ENCODE peak calls at places on chromosomes 2 and 18, in eight cellular contexts. One of them, this sample, is unnamed.
A peak's percentile ranks its signal among the peaks of the same experiment; 100 is the strongest.

GRCh38 chr2:173355132-173355865 is 627 bp downstream of the CDCA7 start:
- DNase-seq in K562: peak; percentile 81
- DNase-seq in HepG2: peak; percentile 18
- DNase-seq in GM23248: peak; percentile 70
- DNase-seq in PC-3: peak; percentile 56
- DNase-seq in effector memory CD4-positive, alpha-beta T cell: peak; percentile 1
- DNase-seq in A549: peak; percentile 74
- DNase-seq in psoas muscle: peak; percentile 21
- DNase-seq in this sample: peak; percentile 9

GRCh38 chr2:206701952-206702630 is 16.1 kb downstream of the DYTN start:
- DNase-seq in effector memory CD4-positive, alpha-beta T cell: no peak
- DNase-seq in GM23248: no peak
- DNase-seq in A549: no peak
- DNase-seq in psoas muscle: no peak
- DNase-seq in PC-3: no peak
- DNase-seq in K562: no peak
- DNase-seq in HepG2: no peak
- DNase-seq in this sample: no peak

GRCh38 chr18:62957885-62958472 is 242.6 kb downstream of the PHLPP1 start:
- DNase-seq in A549: peak; percentile 65
- DNase-seq in HepG2: peak; percentile 46
- DNase-seq in PC-3: peak; percentile 68
- DNase-seq in GM23248: peak; percentile 51
- DNase-seq in effector memory CD4-positive, alpha-beta T cell: no peak
- DNase-seq in K562: peak; percentile 55
- DNase-seq in psoas muscle: no peak
- DNase-seq in this sample: no peak

GRCh38 chr2:170271340-170271739 is 93.4 kb downstream of the MYO3B start:
- DNase-seq in PC-3: no peak
- DNase-seq in effector memory CD4-positive, alpha-beta T cell: no peak
- DNase-seq in psoas muscle: no peak
- DNase-seq in HepG2: no peak
- DNase-seq in A549: no peak
- DNase-seq in GM23248: peak; percentile 2
- DNase-seq in K562: peak; percentile 49
- DNase-seq in this sample: no peak

GRCh38 chr2:198102120-198102519 is 297.7 kb downstream of the PLCL1 start:
- DNase-seq in A549: no peak
- DNase-seq in HepG2: no peak
- DNase-seq in effector memory CD4-positive, alpha-beta T cell: no peak
- DNase-seq in PC-3: no peak
- DNase-seq in K562: no peak
- DNase-seq in GM23248: no peak
- DNase-seq in psoas muscle: no peak
- DNase-seq in this sample: no peak

GRCh38 chr2:184597571-184597980 is 753 bp upstream of the ZNF804A start:
- DNase-seq in A549: no peak
- DNase-seq in HepG2: no peak
- DNase-seq in K562: no peak
- DNase-seq in GM23248: peak; percentile 82
- DNase-seq in psoas muscle: no peak
- DNase-seq in effector memory CD4-positive, alpha-beta T cell: no peak
- DNase-seq in PC-3: no peak
- DNase-seq in this sample: no peak

GRCh38 chr2:73983322-73984202 is 1.1 kb upstream of the TET3 start:
- DNase-seq in HepG2: peak; percentile 63
- DNase-seq in effector memory CD4-positive, alpha-beta T cell: no peak
- DNase-seq in A549: peak; percentile 44
- DNase-seq in psoas muscle: no peak
- DNase-seq in GM23248: no peak
- DNase-seq in PC-3: peak; percentile 97
- DNase-seq in K562: peak; percentile 62
- DNase-seq in this sample: peak; percentile 98

GRCh38 chr2:127040169-127040568 is 66.8 kb downstream of the BIN1 start:
- DNase-seq in effector memory CD4-positive, alpha-beta T cell: no peak
- DNase-seq in K562: no peak
- DNase-seq in GM23248: no peak
- DNase-seq in A549: no peak
- DNase-seq in HepG2: no peak
- DNase-seq in PC-3: no peak
- DNase-seq in psoas muscle: no peak
- DNase-seq in this sample: no peak

GRCh38 chr2:168703926-168704325 is 98.5 kb upstream of the NOSTRIN start:
- DNase-seq in K562: no peak
- DNase-seq in GM23248: no peak
- DNase-seq in effector memory CD4-positive, alpha-beta T cell: no peak
- DNase-seq in psoas muscle: no peak
- DNase-seq in A549: no peak
- DNase-seq in PC-3: no peak
- DNase-seq in HepG2: no peak
- DNase-seq in this sample: no peak

GRCh38 chr2:119230630-119231185 is 7.1 kb downstream of the STEAP3 start:
- DNase-seq in effector memory CD4-positive, alpha-beta T cell: no peak
- DNase-seq in HepG2: no peak
- DNase-seq in psoas muscle: peak; percentile 56
- DNase-seq in A549: no peak
- DNase-seq in GM23248: peak; percentile 74
- DNase-seq in K562: no peak
- DNase-seq in PC-3: no peak
- DNase-seq in this sample: no peak

GRCh38 chr2:174836345-174836999 is 72.2 kb upstream of the CHRNA1 start:
- DNase-seq in effector memory CD4-positive, alpha-beta T cell: no peak
- DNase-seq in HepG2: no peak
- DNase-seq in GM23248: peak; percentile 89
- DNase-seq in K562: no peak
- DNase-seq in PC-3: peak; percentile 91
- DNase-seq in psoas muscle: no peak
- DNase-seq in A549: peak; percentile 52
- DNase-seq in this sample: no peak

GRCh38 chr18:9755603-9756002 is 47.5 kb downstream of the RAB31 start:
- DNase-seq in effector memory CD4-positive, alpha-beta T cell: no peak
- DNase-seq in HepG2: no peak
- DNase-seq in PC-3: no peak
- DNase-seq in K562: no peak
- DNase-seq in psoas muscle: no peak
- DNase-seq in A549: no peak
- DNase-seq in GM23248: no peak
- DNase-seq in this sample: no peak

GRCh38 chr2:118667964-118668363 is 179.5 kb downstream of the EN1 start:
- DNase-seq in psoas muscle: no peak
- DNase-seq in K562: no peak
- DNase-seq in effector memory CD4-positive, alpha-beta T cell: no peak
- DNase-seq in A549: peak; percentile 8
- DNase-seq in GM23248: peak; percentile 95
- DNase-seq in PC-3: peak; percentile 27
- DNase-seq in HepG2: no peak
- DNase-seq in this sample: no peak

GRCh38 chr2:224142397-224143312 is 103.6 kb upstream of the SERPINE2 start:
- DNase-seq in effector memory CD4-positive, alpha-beta T cell: no peak
- DNase-seq in K562: no peak
- DNase-seq in A549: peak; percentile 49
- DNase-seq in PC-3: peak; percentile 60
- DNase-seq in GM23248: peak; percentile 85
- DNase-seq in HepG2: no peak
- DNase-seq in psoas muscle: no peak
- DNase-seq in this sample: no peak

GRCh38 chr2:217184242-217184641 is 324.4 kb upstream of the TNP1 start:
- DNase-seq in K562: no peak
- DNase-seq in PC-3: peak; percentile 20
- DNase-seq in HepG2: no peak
- DNase-seq in A549: no peak
- DNase-seq in effector memory CD4-positive, alpha-beta T cell: no peak
- DNase-seq in psoas muscle: no peak
- DNase-seq in GM23248: peak; percentile 21
- DNase-seq in this sample: no peak

GRCh38 chr2:147232225-147232669 is 612.6 kb upstream of the ACVR2A start:
- DNase-seq in HepG2: no peak
- DNase-seq in PC-3: peak; percentile 74
- DNase-seq in A549: no peak
- DNase-seq in K562: no peak
- DNase-seq in GM23248: no peak
- DNase-seq in effector memory CD4-positive, alpha-beta T cell: no peak
- DNase-seq in psoas muscle: no peak
- DNase-seq in this sample: no peak

GRCh38 chr18:45910405-45911023 is 56.6 kb downstream of the EPG5 start:
- DNase-seq in A549: peak; percentile 53
- DNase-seq in effector memory CD4-positive, alpha-beta T cell: peak; percentile 25
- DNase-seq in GM23248: peak; percentile 68
- DNase-seq in HepG2: peak; percentile 44
- DNase-seq in PC-3: peak; percentile 61
- DNase-seq in K562: peak; percentile 55
- DNase-seq in psoas muscle: peak; percentile 21
- DNase-seq in this sample: peak; percentile 47

GRCh38 chr18:57921708-57922107 is 118.6 kb upstream of the ATP8B1 start:
- DNase-seq in PC-3: peak; percentile 17
- DNase-seq in psoas muscle: no peak
- DNase-seq in K562: peak; percentile 55
- DNase-seq in A549: no peak
- DNase-seq in GM23248: peak; percentile 57
- DNase-seq in effector memory CD4-positive, alpha-beta T cell: no peak
- DNase-seq in HepG2: peak; percentile 12
- DNase-seq in this sample: no peak

GRCh38 chr2:233979748-233980147 is 62.6 kb downstream of the TRPM8 start:
- DNase-seq in HepG2: no peak
- DNase-seq in psoas muscle: no peak
- DNase-seq in A549: no peak
- DNase-seq in PC-3: peak; percentile 55
- DNase-seq in effector memory CD4-positive, alpha-beta T cell: no peak
- DNase-seq in GM23248: peak; percentile 42
- DNase-seq in K562: no peak
- DNase-seq in this sample: no peak

GRCh38 chr2:20048488-20049443 is 2.7 kb downstream of the LAPTM4A start:
- DNase-seq in effector memory CD4-positive, alpha-beta T cell: no peak
- DNase-seq in K562: no peak
- DNase-seq in PC-3: no peak
- DNase-seq in psoas muscle: no peak
- DNase-seq in A549: no peak
- DNase-seq in HepG2: no peak
- DNase-seq in GM23248: peak; percentile 42
- DNase-seq in this sample: no peak
- H3K4me1 ChIP-seq in effector memory CD4-positive, alpha-beta T cell: peaks cover 11% of the 10 kb centered on the region
- H3K4me1 ChIP-seq in K562: no peaks in the 10 kb centered on the region
- H3K4me1 ChIP-seq in PC-3: peaks cover 33% of the 10 kb centered on the region
- H3K4me1 ChIP-seq in psoas muscle: peaks cover 39% of the 10 kb centered on the region
- H3K4me1 ChIP-seq in A549: peaks cover 31% of the 10 kb centered on the region
- H3K4me1 ChIP-seq in HepG2: peaks cover 58% of the 10 kb centered on the region
- H3K4me1 ChIP-seq in GM23248: peaks cover 30% of the 10 kb centered on the region
- H3K4me1 ChIP-seq in this sample: no peaks in the 10 kb centered on the region

GRCh38 chr18:74818776-74819175 is 221.1 kb downstream of the ZNF407 start:
- DNase-seq in effector memory CD4-positive, alpha-beta T cell: no peak
- DNase-seq in PC-3: no peak
- DNase-seq in K562: no peak
- DNase-seq in HepG2: no peak
- DNase-seq in GM23248: no peak
- DNase-seq in psoas muscle: no peak
- DNase-seq in A549: no peak
- DNase-seq in this sample: no peak
- H3K4me1 ChIP-seq in effector memory CD4-positive, alpha-beta T cell: no peaks in the 10 kb centered on the region
- H3K4me1 ChIP-seq in PC-3: no peaks in the 10 kb centered on the region
- H3K4me1 ChIP-seq in K562: no peaks in the 10 kb centered on the region
- H3K4me1 ChIP-seq in HepG2: no peaks in the 10 kb centered on the region
- H3K4me1 ChIP-seq in GM23248: peaks cover 5% of the 10 kb centered on the region
- H3K4me1 ChIP-seq in psoas muscle: no peaks in the 10 kb centered on the region
- H3K4me1 ChIP-seq in A549: no peaks in the 10 kb centered on the region
- H3K4me1 ChIP-seq in this sample: no peaks in the 10 kb centered on the region

GRCh38 chr2:46448656-46449055 is 30.7 kb upstream of the TMEM247 start:
- DNase-seq in effector memory CD4-positive, alpha-beta T cell: no peak
- DNase-seq in K562: no peak
- DNase-seq in GM23248: no peak
- DNase-seq in PC-3: peak; percentile 12
- DNase-seq in HepG2: no peak
- DNase-seq in psoas muscle: no peak
- DNase-seq in A549: no peak
- DNase-seq in this sample: no peak

GRCh38 chr2:46448111-46448510 is 31.3 kb upstream of the TMEM247 start:
- DNase-seq in effector memory CD4-positive, alpha-beta T cell: no peak
- DNase-seq in PC-3: no peak
- DNase-seq in psoas muscle: no peak
- DNase-seq in K562: no peak
- DNase-seq in GM23248: no peak
- DNase-seq in A549: no peak
- DNase-seq in HepG2: no peak
- DNase-seq in this sample: peak; percentile 1

GRCh38 chr2:46446871-46447568 is 32.3 kb upstream of the TMEM247 start:
- DNase-seq in effector memory CD4-positive, alpha-beta T cell: no peak
- DNase-seq in A549: no peak
- DNase-seq in psoas muscle: no peak
- DNase-seq in PC-3: no peak
- DNase-seq in GM23248: no peak
- DNase-seq in K562: no peak
- DNase-seq in HepG2: no peak
- DNase-seq in this sample: no peak

GRCh38 chr2:46449712-46450111 is 29.7 kb upstream of the TMEM247 start:
- DNase-seq in psoas muscle: no peak
- DNase-seq in effector memory CD4-positive, alpha-beta T cell: no peak
- DNase-seq in A549: no peak
- DNase-seq in GM23248: no peak
- DNase-seq in K562: no peak
- DNase-seq in PC-3: no peak
- DNase-seq in HepG2: no peak
- DNase-seq in this sample: no peak

DNA sequence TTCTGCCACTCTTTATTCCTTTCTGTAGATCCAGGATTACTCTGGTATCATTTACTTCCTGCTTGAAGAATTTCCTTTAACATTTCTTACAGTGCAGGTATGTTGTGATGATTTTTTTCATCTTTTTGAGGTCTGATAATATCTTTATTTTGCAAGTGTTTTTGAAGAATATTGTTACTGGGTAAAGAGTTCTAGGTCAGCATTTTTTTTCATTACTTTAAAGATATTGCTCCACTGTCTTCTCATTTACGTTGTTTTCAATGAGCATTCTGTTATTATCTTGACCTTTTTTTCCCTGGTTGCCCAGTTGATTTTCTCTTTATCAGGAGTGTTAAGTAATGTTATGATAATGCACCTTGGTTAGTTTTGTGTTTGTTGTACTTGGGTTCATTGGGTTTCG is 31.7 kb upstream of the TMEM247 start:
- DNase-seq in effector memory CD4-positive, alpha-beta T cell: no peak
- DNase-seq in HepG2: no peak
- DNase-seq in PC-3: no peak
- DNase-seq in K562: no peak
- DNase-seq in GM23248: no peak
- DNase-seq in psoas muscle: no peak
- DNase-seq in A549: no peak
- DNase-seq in this sample: no peak
- H3K4me1 ChIP-seq in effector memory CD4-positive, alpha-beta T cell: no peaks in the 10 kb centered on the region
- H3K4me1 ChIP-seq in HepG2: peaks cover 25% of the 10 kb centered on the region
- H3K4me1 ChIP-seq in PC-3: no peaks in the 10 kb centered on the region
- H3K4me1 ChIP-seq in K562: no peaks in the 10 kb centered on the region
- H3K4me1 ChIP-seq in GM23248: peaks cover 7% of the 10 kb centered on the region
- H3K4me1 ChIP-seq in psoas muscle: no peaks in the 10 kb centered on the region
- H3K4me1 ChIP-seq in A549: peaks cover 4% of the 10 kb centered on the region
- H3K4me1 ChIP-seq in this sample: no peaks in the 10 kb centered on the region

DNA sequence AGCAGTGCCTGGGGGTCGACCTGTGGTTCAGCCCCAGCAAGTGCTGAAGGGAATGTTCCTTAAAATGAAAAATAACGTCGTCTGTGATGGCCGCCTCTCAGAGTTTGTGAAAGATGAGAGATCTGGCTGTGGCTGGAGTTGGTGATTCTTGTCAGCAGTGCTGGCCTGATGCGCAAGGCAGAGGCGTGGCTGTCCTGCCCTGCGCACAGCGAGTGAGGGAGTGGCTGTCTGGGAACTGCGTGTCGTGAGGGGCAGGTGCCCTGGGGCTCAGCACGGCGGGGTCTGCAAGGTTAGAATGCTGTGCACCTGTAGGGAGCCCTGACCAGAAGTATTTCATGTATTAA is 8.8 kb downstream of the NFATC1 start:
- DNase-seq in PC-3: peak; percentile 33
- DNase-seq in psoas muscle: no peak
- DNase-seq in effector memory CD4-positive, alpha-beta T cell: peak; percentile 40
- DNase-seq in A549: no peak
- DNase-seq in HepG2: no peak
- DNase-seq in GM23248: peak; percentile 63
- DNase-seq in K562: peak; percentile 51
- DNase-seq in this sample: no peak
- H3K4me1 ChIP-seq in PC-3: peaks cover 28% of the 10 kb centered on the region
- H3K4me1 ChIP-seq in psoas muscle: peaks cover 52% of the 10 kb centered on the region
- H3K4me1 ChIP-seq in effector memory CD4-positive, alpha-beta T cell: peaks cover 58% of the 10 kb centered on the region
- H3K4me1 ChIP-seq in A549: no peaks in the 10 kb centered on the region
- H3K4me1 ChIP-seq in HepG2: peaks cover 6% of the 10 kb centered on the region
- H3K4me1 ChIP-seq in GM23248: peaks cover 7% of the 10 kb centered on the region
- H3K4me1 ChIP-seq in K562: peaks cover 58% of the 10 kb centered on the region
- H3K4me1 ChIP-seq in this sample: peaks cover 7% of the 10 kb centered on the region

This sample was measured in prostate gland.